ENCODE peak calls at places on chromosomes 1 and 21, in ten cellular contexts. B, S, Y, C, T, F, U, O, L and D are unnamed samples.
A peak's percentile ranks its signal among the peaks of the same experiment; 100 is the strongest.

GRCh38 chr1:240212552-240212951 is 120.9 kb downstream of the FMN2 start:
- DNase-seq in T (no peak), F (no peak), C (no peak), O (no peak), B (no peak), U (no peak), Y (no peak), S (no peak), L (no peak), D (no peak)

GRCh38 chr1:186499571-186499970 is 38.7 kb upstream of the PDC start:
- DNase-seq in U (no peak), O (no peak), Y (no peak), C (no peak), B (no peak), F (no peak), T (no peak), L (no peak), S (no peak), D (no peak)

GRCh38 chr1:65310078-65310587 is 790 bp downstream of the DNAJC6 start:
- DNase-seq in C (no peak), F (no peak), Y (no peak), S (no peak), L (no peak), B (peak; percentile 37), U (no peak), T (no peak), O (no peak), D (no peak)

GRCh38 chr1:92298573-92299476 is at the start of the genes GLMN and RPAP2:
- DNase-seq in O (peak; percentile 52), T (peak; percentile 74), C (peak; percentile 92), B (peak; percentile 87), S (peak; percentile 78), L (peak; percentile 73), U (peak; percentile 90), F (peak; percentile 90), Y (peak; percentile 82), D (peak; percentile 86)

GRCh38 chr1:200042437-200043329 is 15.2 kb downstream of the NR5A2 start:
- DNase-seq in S (no peak), L (no peak), F (peak; percentile 32), Y (peak; percentile 85), O (no peak), B (no peak), C (peak; percentile 36), U (no peak), T (no peak), D (peak; percentile 33)

GRCh38 chr21:24112020-24112419 is 1495.3 kb downstream of the MRPL39 start:
- DNase-seq in Y (no peak), C (no peak), T (no peak), B (no peak), L (no peak), O (no peak), S (no peak), F (no peak), U (no peak), D (no peak)

GRCh38 chr21:44732956-44733355 is 21.6 kb upstream of the TSPEAR start:
- DNase-seq in Y (no peak), T (no peak), B (no peak), F (no peak), C (peak; percentile 15), O (no peak), S (no peak), U (no peak), L (no peak), D (no peak)

GRCh38 chr1:226809785-226810571 is 60.4 kb upstream of the PSEN2 start:
- DNase-seq in C (no peak), O (no peak), F (peak; percentile 90), T (no peak), U (no peak), Y (no peak), B (no peak), S (no peak), L (no peak), D (no peak)

GRCh38 chr1:9651565-9652378 is at the start of gene PIK3CD:
- DNase-seq in S (peak; percentile 57), F (peak; percentile 20), C (peak; percentile 70), T (peak; percentile 34), Y (no peak), L (no peak), U (peak; percentile 66), O (no peak), B (peak; percentile 53), D (peak; percentile 67)

GRCh38 chr1:184189361-184189760 is 137.8 kb downstream of the TSEN15 start:
- DNase-seq in S (no peak), U (no peak), O (no peak), T (no peak), B (no peak), C (no peak), F (no peak), L (no peak), Y (no peak), D (no peak)

GRCh38 chr1:42379794-42380616 is 587 bp upstream of the RIMKLA start:
- DNase-seq in U (peak; percentile 44), S (no peak), C (peak; percentile 51), Y (no peak), L (no peak), F (peak; percentile 17), B (no peak), T (peak; percentile 49), O (no peak), D (peak; percentile 38)

GRCh38 chr1:48236716-48237470 is 14.4 kb downstream of the SLC5A9 start:
- DNase-seq in T (peak; percentile 51), B (no peak), C (peak; percentile 68), F (peak; percentile 26), L (no peak), U (no peak), Y (peak; percentile 12), S (no peak), O (no peak), D (peak; percentile 68)

GRCh38 chr1:16236091-16236494 is 890 bp downstream of the CPLANE2 start:
- DNase-seq in T (peak; percentile 58), U (no peak), L (peak; percentile 48), Y (peak; percentile 66), O (peak; percentile 66), B (peak; percentile 41), F (peak; percentile 22), C (peak; percentile 57), S (no peak), D (peak; percentile 71)
- TF ChIP-seq CTCF in T (no peak), U (peak; percentile 35), L (peak; percentile 59), Y (no peak), O (no peak), B (no peak), F (no peak), C (peak; percentile 5), S (peak; percentile 66), D (peak; percentile 33)

DNA sequence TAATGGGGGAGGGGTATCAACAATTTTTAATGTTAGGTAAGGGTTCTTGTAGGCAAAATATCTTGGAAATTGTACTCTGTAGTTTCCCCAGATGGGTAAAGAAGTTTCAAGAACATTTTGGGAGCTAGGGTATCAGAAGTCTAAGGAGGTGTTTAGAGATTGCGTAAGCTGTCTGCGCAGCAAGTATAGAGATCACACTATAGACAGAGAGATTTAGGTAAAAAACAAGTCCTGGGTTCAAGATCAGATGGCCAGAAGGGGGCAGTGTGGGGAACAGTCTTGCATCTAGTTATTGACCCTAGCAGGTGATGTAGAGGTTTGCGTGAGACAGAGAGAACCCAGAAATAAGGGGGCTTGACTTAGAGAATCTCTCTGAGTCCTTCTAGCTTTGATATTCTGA is 80.8 kb downstream of the S1PR1 start:
- DNase-seq in B (no peak), O (no peak), L (no peak), C (no peak), Y (no peak), T (no peak), F (no peak), U (no peak), S (no peak), D (no peak)
- TF ChIP-seq CTCF in B (no peak), O (no peak), L (no peak), C (no peak), Y (no peak), T (no peak), F (no peak), U (no peak), S (no peak), D (peak; percentile 29)

GRCh38 chr1:209614151-209614420 is 30.6 kb downstream of the CAMK1G start:
- DNase-seq in F (no peak), Y (no peak), B (no peak), T (no peak), O (no peak), C (no peak), L (no peak), S (no peak), U (no peak), D (no peak)

GRCh38 chr1:209613351-209614150 is 30.0 kb downstream of the CAMK1G start:
- DNase-seq in B (no peak), C (peak; percentile 7), S (no peak), O (no peak), L (no peak), U (no peak), F (no peak), T (no peak), Y (no peak), D (no peak)

GRCh38 chr1:209610378-209610905 is 26.9 kb downstream of the CAMK1G start:
- DNase-seq in U (no peak), F (no peak), L (no peak), Y (no peak), T (no peak), S (no peak), O (no peak), C (no peak), B (no peak), D (no peak)

GRCh38 chr1:209612646-209613350 is 29.3 kb downstream of the CAMK1G start:
- DNase-seq in T (no peak), F (no peak), S (no peak), Y (no peak), B (no peak), C (peak; percentile 11), O (no peak), L (no peak), U (no peak), D (no peak)

GRCh38 chr1:209611771-209612570 is 28.5 kb downstream of the CAMK1G start:
- DNase-seq in L (no peak), T (no peak), B (no peak), O (no peak), Y (no peak), C (peak; percentile 23), F (no peak), S (no peak), U (no peak), D (no peak)
- TF ChIP-seq CTCF in L (no peak), T (no peak), B (no peak), O (no peak), Y (no peak), C (no peak), F (no peak), S (no peak), U (no peak), D (no peak)

GRCh38 chr1:212556822-212557549 is 51.6 kb upstream of the ATF3 start:
- DNase-seq in U (no peak), L (no peak), F (no peak), Y (no peak), O (no peak), C (no peak), B (no peak), T (no peak), S (no peak), D (no peak)
- TF ChIP-seq CTCF in U (no peak), L (no peak), F (no peak), Y (no peak), O (no peak), C (no peak), B (no peak), T (no peak), S (no peak), D (no peak)

GRCh38 chr1:63454269-63454668 is 68.8 kb downstream of the ITGB3BP start:
- DNase-seq in T (no peak), Y (no peak), F (peak; percentile 23), C (no peak), O (no peak), U (no peak), S (no peak), B (no peak), L (no peak), D (no peak)
- TF ChIP-seq CTCF in T (no peak), Y (no peak), F (peak; percentile 37), C (peak; percentile 3), O (no peak), U (no peak), S (no peak), B (no peak), L (peak; percentile 44), D (no peak)